ENCODE peak calls at places on chromosomes 16 and 17, in seven cellular contexts. One of them, this sample, is unnamed.

GRCh38 chr17:39872700-39873099 is 4.7 kb downstream of the ZPBP2 start:
- DNase-seq in neural progenitor cell: no peak
- DNase-seq in GM12865: peak
- DNase-seq in cardiac fibroblast: peak
- DNase-seq in upper lobe of right lung: no peak
- DNase-seq in hepatocyte: no peak
- DNase-seq in mammary epithelial cell: peak
- DNase-seq in this sample: no peak

GRCh38 chr17:37648555-37648954 is 5.3 kb upstream of the DDX52 start:
- DNase-seq in GM12865: no peak
- DNase-seq in upper lobe of right lung: no peak
- DNase-seq in neural progenitor cell: no peak
- DNase-seq in cardiac fibroblast: peak
- DNase-seq in mammary epithelial cell: peak
- DNase-seq in hepatocyte: no peak
- DNase-seq in this sample: no peak

GRCh38 chr17:57068222-57068658 is 16.8 kb upstream of the AKAP1 start:
- DNase-seq in neural progenitor cell: no peak
- DNase-seq in GM12865: peak
- DNase-seq in mammary epithelial cell: peak
- DNase-seq in upper lobe of right lung: no peak
- DNase-seq in cardiac fibroblast: no peak
- DNase-seq in hepatocyte: peak
- DNase-seq in this sample: no peak

GRCh38 chr17:77214743-77215142 is 74.0 kb downstream of the SEC14L1 start:
- DNase-seq in neural progenitor cell: peak
- DNase-seq in cardiac fibroblast: peak
- DNase-seq in mammary epithelial cell: peak
- DNase-seq in GM12865: peak
- DNase-seq in upper lobe of right lung: no peak
- DNase-seq in hepatocyte: peak
- DNase-seq in this sample: no peak

GRCh38 chr16:51538707-51539604 is 387.9 kb upstream of the SALL1 start:
- DNase-seq in cardiac fibroblast: peak
- DNase-seq in GM12865: no peak
- DNase-seq in mammary epithelial cell: peak
- DNase-seq in upper lobe of right lung: no peak
- DNase-seq in neural progenitor cell: peak
- DNase-seq in hepatocyte: peak
- DNase-seq in this sample: no peak

GRCh38 chr16:69494993-69495392 is 70.6 kb downstream of the CYB5B start:
- DNase-seq in hepatocyte: no peak
- DNase-seq in neural progenitor cell: peak
- DNase-seq in mammary epithelial cell: no peak
- DNase-seq in cardiac fibroblast: peak
- DNase-seq in GM12865: peak
- DNase-seq in upper lobe of right lung: no peak
- DNase-seq in this sample: peak

GRCh38 chr16:27437946-27438345 is 36.0 kb downstream of the IL21R start:
- DNase-seq in mammary epithelial cell: no peak
- DNase-seq in GM12865: no peak
- DNase-seq in cardiac fibroblast: no peak
- DNase-seq in hepatocyte: no peak
- DNase-seq in upper lobe of right lung: no peak
- DNase-seq in neural progenitor cell: no peak
- DNase-seq in this sample: peak

GRCh38 chr17:42098747-42099399 is 600 bp upstream of the ZNF385C start:
- DNase-seq in cardiac fibroblast: no peak
- DNase-seq in mammary epithelial cell: no peak
- DNase-seq in hepatocyte: no peak
- DNase-seq in neural progenitor cell: peak
- DNase-seq in GM12865: no peak
- DNase-seq in upper lobe of right lung: no peak
- DNase-seq in this sample: no peak

GRCh38 chr17:32490101-32490482 is 3.3 kb downstream of the CDK5R1 start:
- DNase-seq in mammary epithelial cell: no peak
- DNase-seq in GM12865: peak
- DNase-seq in upper lobe of right lung: peak
- DNase-seq in neural progenitor cell: no peak
- DNase-seq in cardiac fibroblast: no peak
- DNase-seq in hepatocyte: no peak
- DNase-seq in this sample: no peak

GRCh38 chr17:61717352-61717751 is 126.3 kb upstream of the NACA2 start:
- DNase-seq in hepatocyte: no peak
- DNase-seq in upper lobe of right lung: no peak
- DNase-seq in neural progenitor cell: no peak
- DNase-seq in cardiac fibroblast: no peak
- DNase-seq in mammary epithelial cell: no peak
- DNase-seq in GM12865: no peak
- DNase-seq in this sample: no peak

GRCh38 chr16:138049-138417 is 440 bp downstream of the NPRL3 start:
- DNase-seq in cardiac fibroblast: peak
- DNase-seq in hepatocyte: peak
- DNase-seq in GM12865: peak
- DNase-seq in neural progenitor cell: peak
- DNase-seq in upper lobe of right lung: peak
- DNase-seq in mammary epithelial cell: no peak
- DNase-seq in this sample: no peak

GRCh38 chr16:89909777-89910716 is 8.6 kb upstream of the MC1R start:
- DNase-seq in cardiac fibroblast: peak
- DNase-seq in upper lobe of right lung: peak
- DNase-seq in neural progenitor cell: peak
- DNase-seq in hepatocyte: peak
- DNase-seq in mammary epithelial cell: peak
- DNase-seq in GM12865: peak
- DNase-seq in this sample: peak

GRCh38 chr16:72850021-72850420 is 197.9 kb downstream of the ZFHX3 start:
- DNase-seq in cardiac fibroblast: no peak
- DNase-seq in mammary epithelial cell: no peak
- DNase-seq in upper lobe of right lung: peak
- DNase-seq in GM12865: no peak
- DNase-seq in hepatocyte: no peak
- DNase-seq in neural progenitor cell: no peak
- DNase-seq in this sample: no peak

GRCh38 chr16:23826528-23827244 is 9.1 kb upstream of the PRKCB start:
- DNase-seq in GM12865: peak
- DNase-seq in cardiac fibroblast: no peak
- DNase-seq in mammary epithelial cell: no peak
- DNase-seq in hepatocyte: no peak
- DNase-seq in neural progenitor cell: no peak
- DNase-seq in upper lobe of right lung: no peak
- DNase-seq in this sample: peak

GRCh38 chr16:69520800-69521602 is 44.8 kb upstream of the NFAT5 start:
- DNase-seq in upper lobe of right lung: no peak
- DNase-seq in cardiac fibroblast: peak
- DNase-seq in GM12865: peak
- DNase-seq in neural progenitor cell: no peak
- DNase-seq in hepatocyte: no peak
- DNase-seq in mammary epithelial cell: no peak
- DNase-seq in this sample: no peak

GRCh38 chr17:8894673-8895578 is 27.5 kb upstream of the PIK3R6 start:
- DNase-seq in mammary epithelial cell: peak
- DNase-seq in upper lobe of right lung: peak
- DNase-seq in hepatocyte: peak
- DNase-seq in cardiac fibroblast: peak
- DNase-seq in neural progenitor cell: peak
- DNase-seq in GM12865: peak
- DNase-seq in this sample: peak

GRCh38 chr17:2283302-2283701 is 20.3 kb downstream of the SMG6 start:
- DNase-seq in hepatocyte: no peak
- DNase-seq in neural progenitor cell: no peak
- DNase-seq in upper lobe of right lung: no peak
- DNase-seq in mammary epithelial cell: no peak
- DNase-seq in cardiac fibroblast: no peak
- DNase-seq in GM12865: no peak
- DNase-seq in this sample: no peak

GRCh38 chr17:2277430-2278170 is 26.0 kb downstream of the SMG6 start:
- DNase-seq in upper lobe of right lung: no peak
- DNase-seq in hepatocyte: no peak
- DNase-seq in GM12865: no peak
- DNase-seq in mammary epithelial cell: no peak
- DNase-seq in neural progenitor cell: no peak
- DNase-seq in cardiac fibroblast: no peak
- DNase-seq in this sample: no peak

GRCh38 chr17:2279707-2280106 is 23.9 kb downstream of the SMG6 start:
- DNase-seq in hepatocyte: peak
- DNase-seq in GM12865: no peak
- DNase-seq in mammary epithelial cell: no peak
- DNase-seq in neural progenitor cell: no peak
- DNase-seq in upper lobe of right lung: no peak
- DNase-seq in cardiac fibroblast: no peak
- DNase-seq in this sample: no peak

GRCh38 chr17:2282297-2282873 is 21.2 kb downstream of the SMG6 start:
- DNase-seq in upper lobe of right lung: no peak
- DNase-seq in neural progenitor cell: peak
- DNase-seq in hepatocyte: peak
- DNase-seq in mammary epithelial cell: peak
- DNase-seq in GM12865: peak
- DNase-seq in cardiac fibroblast: peak
- DNase-seq in this sample: no peak
- TF ChIP-seq CTCF in upper lobe of right lung: peak
- TF ChIP-seq CTCF in neural progenitor cell: peak
- TF ChIP-seq CTCF in hepatocyte: peak
- TF ChIP-seq CTCF in mammary epithelial cell: peak
- TF ChIP-seq CTCF in GM12865: peak
- TF ChIP-seq CTCF in cardiac fibroblast: peak
- TF ChIP-seq CTCF in this sample: peak

GRCh38 chr16:2854700-2855309 is 3.2 kb downstream of the PRSS22 start:
- DNase-seq in mammary epithelial cell: no peak
- DNase-seq in cardiac fibroblast: no peak
- DNase-seq in GM12865: peak
- DNase-seq in upper lobe of right lung: no peak
- DNase-seq in neural progenitor cell: no peak
- DNase-seq in hepatocyte: no peak
- DNase-seq in this sample: no peak
- TF ChIP-seq CTCF in mammary epithelial cell: peak
- TF ChIP-seq CTCF in cardiac fibroblast: peak
- TF ChIP-seq CTCF in GM12865: peak
- TF ChIP-seq CTCF in upper lobe of right lung: peak
- TF ChIP-seq CTCF in neural progenitor cell: peak
- TF ChIP-seq CTCF in hepatocyte: peak
- TF ChIP-seq CTCF in this sample: peak

GRCh38 chr17:34580685-34581445 is 1.5 kb downstream of the TMEM132E start:
- DNase-seq in cardiac fibroblast: no peak
- DNase-seq in hepatocyte: peak
- DNase-seq in mammary epithelial cell: no peak
- DNase-seq in neural progenitor cell: peak
- DNase-seq in GM12865: no peak
- DNase-seq in upper lobe of right lung: peak
- DNase-seq in this sample: peak
- TF ChIP-seq CTCF in cardiac fibroblast: no peak
- TF ChIP-seq CTCF in hepatocyte: no peak
- TF ChIP-seq CTCF in mammary epithelial cell: no peak
- TF ChIP-seq CTCF in neural progenitor cell: peak
- TF ChIP-seq CTCF in GM12865: no peak
- TF ChIP-seq CTCF in upper lobe of right lung: no peak
- TF ChIP-seq CTCF in this sample: no peak

DNA sequence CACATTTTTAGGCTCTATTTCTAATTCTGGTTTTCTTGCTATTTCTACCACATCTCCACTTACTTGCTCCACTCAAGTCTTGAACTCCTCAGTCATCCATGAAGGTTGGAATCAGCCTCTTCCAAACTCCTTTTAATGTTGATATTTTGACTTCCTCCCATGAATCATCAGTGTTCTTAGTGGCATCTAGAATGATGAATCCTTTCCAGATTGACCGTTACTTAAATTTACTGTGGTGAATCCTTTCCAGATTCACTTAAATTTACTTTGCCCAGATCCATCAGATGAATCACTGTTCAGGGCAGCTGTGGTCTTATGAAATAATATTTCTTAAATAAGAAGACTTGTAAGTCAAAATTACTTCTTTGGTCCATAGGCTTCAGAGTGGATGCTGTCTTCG is 32.4 kb downstream of the CLTC start:
- DNase-seq in upper lobe of right lung: no peak
- DNase-seq in mammary epithelial cell: no peak
- DNase-seq in hepatocyte: no peak
- DNase-seq in neural progenitor cell: no peak
- DNase-seq in GM12865: no peak
- DNase-seq in cardiac fibroblast: peak
- DNase-seq in this sample: no peak
- TF ChIP-seq CTCF in upper lobe of right lung: no peak
- TF ChIP-seq CTCF in mammary epithelial cell: no peak
- TF ChIP-seq CTCF in hepatocyte: no peak
- TF ChIP-seq CTCF in neural progenitor cell: no peak
- TF ChIP-seq CTCF in GM12865: no peak
- TF ChIP-seq CTCF in cardiac fibroblast: no peak
- TF ChIP-seq CTCF in this sample: no peak

GRCh38 chr16:11255737-11256656 is at the start of gene SOCS1:
- DNase-seq in cardiac fibroblast: peak
- DNase-seq in upper lobe of right lung: peak
- DNase-seq in mammary epithelial cell: peak
- DNase-seq in neural progenitor cell: peak
- DNase-seq in GM12865: peak
- DNase-seq in hepatocyte: peak
- DNase-seq in this sample: peak

GRCh38 chr16:11253995-11254912 is 1.8 kb downstream of the SOCS1 start:
- DNase-seq in neural progenitor cell: no peak
- DNase-seq in mammary epithelial cell: no peak
- DNase-seq in upper lobe of right lung: no peak
- DNase-seq in cardiac fibroblast: no peak
- DNase-seq in hepatocyte: no peak
- DNase-seq in GM12865: peak
- DNase-seq in this sample: no peak

GRCh38 chr16:11256657-11257130 is 690 bp upstream of the SOCS1 start:
- DNase-seq in hepatocyte: peak
- DNase-seq in upper lobe of right lung: no peak
- DNase-seq in cardiac fibroblast: peak
- DNase-seq in neural progenitor cell: peak
- DNase-seq in GM12865: no peak
- DNase-seq in mammary epithelial cell: peak
- DNase-seq in this sample: no peak

GRCh38 chr16:11253009-11253994 is 2.7 kb downstream of the SOCS1 start:
- DNase-seq in upper lobe of right lung: no peak
- DNase-seq in cardiac fibroblast: no peak
- DNase-seq in hepatocyte: no peak
- DNase-seq in mammary epithelial cell: peak
- DNase-seq in neural progenitor cell: no peak
- DNase-seq in GM12865: peak
- DNase-seq in this sample: no peak

GRCh38 chr16:11254913-11255736 is 879 bp downstream of the SOCS1 start:
- DNase-seq in cardiac fibroblast: peak
- DNase-seq in upper lobe of right lung: peak
- DNase-seq in GM12865: peak
- DNase-seq in hepatocyte: peak
- DNase-seq in mammary epithelial cell: peak
- DNase-seq in neural progenitor cell: peak
- DNase-seq in this sample: no peak
- TF ChIP-seq CTCF in cardiac fibroblast: no peak
- TF ChIP-seq CTCF in upper lobe of right lung: no peak
- TF ChIP-seq CTCF in GM12865: peak
- TF ChIP-seq CTCF in hepatocyte: no peak
- TF ChIP-seq CTCF in mammary epithelial cell: no peak
- TF ChIP-seq CTCF in neural progenitor cell: no peak
- TF ChIP-seq CTCF in this sample: no peak

GRCh38 chr17:75301031-75301430 is 11.8 kb upstream of the SLC25A19 start:
- DNase-seq in cardiac fibroblast: no peak
- DNase-seq in hepatocyte: no peak
- DNase-seq in GM12865: no peak
- DNase-seq in neural progenitor cell: no peak
- DNase-seq in upper lobe of right lung: no peak
- DNase-seq in mammary epithelial cell: no peak
- DNase-seq in this sample: peak
- TF ChIP-seq CTCF in cardiac fibroblast: no peak
- TF ChIP-seq CTCF in hepatocyte: no peak
- TF ChIP-seq CTCF in GM12865: no peak
- TF ChIP-seq CTCF in neural progenitor cell: no peak
- TF ChIP-seq CTCF in upper lobe of right lung: no peak
- TF ChIP-seq CTCF in mammary epithelial cell: no peak
- TF ChIP-seq CTCF in this sample: no peak

This sample was measured in CD14-positive monocyte.